ENCODE peak calls at places on chromosomes 4 and X, in seven cellular contexts. L is fibroblast of lung; K is GM20000; Z is Calu3; P is upper lobe of right lung; B is CD4-positive, alpha-beta T cell; C is astrocyte of the cerebellum. H is an unnamed sample.

GRCh38 chr4:109434007-109434792 is 585 bp downstream of the SEC24B start:
- DNase-seq in K (peak; percentile 20), C (no peak), B (peak; percentile 16), P (peak; percentile 78), L (peak; percentile 16), Z (no peak), H (peak; percentile 38)

GRCh38 chr4:26227827-26228226 is 93.0 kb upstream of the RBPJ start:
- DNase-seq in L (no peak), K (no peak), P (no peak), B (no peak), Z (no peak), C (no peak), H (no peak)

GRCh38 chr4:119536572-119537528 is 91.8 kb downstream of the PDE5A start:
- DNase-seq in Z (no peak), B (no peak), K (no peak), C (no peak), P (no peak), L (peak; percentile 84), H (no peak)

GRCh38 chr4:129111919-129112318 is 16.0 kb downstream of the C4orf33 start:
- DNase-seq in L (no peak), B (no peak), C (no peak), K (no peak), Z (no peak), P (no peak), H (no peak)

GRCh38 chr4:143084566-143084965 is 100.2 kb upstream of the USP38 start:
- DNase-seq in K (no peak), P (no peak), L (peak; percentile 6), Z (peak; percentile 34), B (no peak), C (no peak), H (no peak)

GRCh38 chr4:1237981-1238675 is 10.8 kb downstream of the CTBP1 start:
- DNase-seq in B (no peak), Z (no peak), C (no peak), K (no peak), P (peak; percentile 64), L (no peak), H (no peak)

GRCh38 chr4:110211007-110211769 is 12.8 kb upstream of the ELOVL6 start:
- DNase-seq in Z (no peak), C (peak; percentile 29), K (peak; percentile 55), L (peak; percentile 51), B (no peak), P (no peak), H (no peak)

GRCh38 chrX:40158036-40158706 is 60.4 kb upstream of the BCOR start:
- DNase-seq in L (no peak), C (no peak), B (no peak), Z (peak; percentile 53), P (peak; percentile 72), K (peak; percentile 84), H (no peak)

GRCh38 chr4:104967034-104967401 is 179.7 kb upstream of the TET2 start:
- DNase-seq in B (no peak), Z (peak; percentile 34), P (no peak), K (no peak), L (no peak), C (no peak), H (no peak)

GRCh38 chr4:22574880-22575279 is 59.0 kb upstream of the ADGRA3 start:
- DNase-seq in L (no peak), K (no peak), B (no peak), P (no peak), Z (no peak), C (no peak), H (no peak)

GRCh38 chrX:1686642-1687041 is 71.8 kb downstream of the ASMT start:
- DNase-seq in Z (no peak), L (peak; percentile 48), K (no peak), C (no peak), P (no peak), B (no peak), H (no peak)

GRCh38 chrX:2967998-2968909 is 38.1 kb upstream of the ARSH start:
- DNase-seq in K (no peak), C (peak; percentile 53), B (no peak), L (peak; percentile 80), P (no peak), Z (no peak), H (no peak)
- TF ChIP-seq CTCF in K (no peak), C (no peak), B (no peak), L (no peak), P (no peak), Z (no peak), H (no peak)

DNA sequence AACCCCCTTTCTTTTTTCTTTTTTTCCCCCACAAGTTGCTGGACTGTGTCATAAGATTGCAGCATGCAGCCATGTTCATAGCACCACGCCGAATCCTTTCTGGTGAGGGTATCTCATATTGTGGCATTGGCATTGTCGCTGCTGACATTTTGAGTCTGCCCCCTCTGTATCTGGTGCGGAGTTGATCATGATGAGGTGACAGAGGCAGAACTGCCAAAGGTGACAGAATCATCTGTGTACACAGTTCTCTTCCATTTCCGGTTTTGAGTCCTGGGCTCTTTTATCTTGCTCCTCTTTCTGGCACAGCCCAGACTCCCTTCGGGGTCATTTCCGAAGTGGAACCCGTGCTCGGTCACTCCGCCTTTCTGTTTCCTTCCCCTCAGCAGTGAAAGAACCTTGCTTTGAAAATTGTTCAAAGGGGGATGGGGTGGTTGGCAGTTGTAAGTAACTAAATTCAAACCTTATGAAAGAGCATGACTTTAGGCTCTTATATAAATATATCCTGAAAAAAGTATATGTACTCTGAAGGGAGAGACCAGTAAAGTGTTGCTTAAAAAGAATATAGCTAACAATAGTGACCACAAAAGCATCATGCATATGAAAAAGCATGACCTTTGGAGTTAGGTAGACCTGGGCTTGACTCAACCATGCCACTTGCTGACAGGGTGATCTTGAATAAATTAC is 55.0 kb upstream of the BMP2K start:
- DNase-seq in P (no peak), K (peak; percentile 23), Z (no peak), L (no peak), B (no peak), C (no peak), H (no peak)
- TF ChIP-seq CTCF in P (no peak), K (no peak), Z (no peak), L (no peak), B (no peak), C (no peak), H (no peak)

DNA sequence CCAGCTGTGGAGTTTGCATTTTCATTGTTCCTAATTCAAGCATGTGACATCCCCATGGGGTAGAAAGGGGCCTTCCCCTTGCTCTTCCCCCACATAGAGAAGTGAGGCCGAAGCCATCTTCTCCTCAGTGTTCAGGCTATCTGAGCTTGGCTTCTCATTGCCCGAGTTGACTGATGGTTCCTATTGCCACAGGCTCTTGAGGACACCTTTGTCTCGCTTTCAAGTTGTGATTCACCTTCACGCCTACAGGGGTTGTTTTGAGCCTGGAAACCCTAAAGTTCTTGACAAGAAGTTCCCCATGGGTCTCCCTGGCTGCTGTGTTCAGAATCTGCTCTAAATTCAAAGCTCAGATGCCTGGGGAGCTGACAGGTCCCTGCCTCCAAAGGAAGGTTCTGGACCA is 24.9 kb downstream of the CCNQ start:
- DNase-seq in C (no peak), P (no peak), B (no peak), L (no peak), K (peak; percentile 25), Z (no peak), H (no peak)
- TF ChIP-seq CTCF in C (no peak), P (no peak), B (no peak), L (no peak), K (no peak), Z (no peak), H (peak; percentile 15)

GRCh38 chr4:7151668-7152227 is 40.6 kb upstream of the SORCS2 start:
- DNase-seq in L (no peak), Z (no peak), C (no peak), P (no peak), B (no peak), K (no peak), H (no peak)
- TF ChIP-seq CTCF in L (no peak), Z (no peak), C (no peak), P (no peak), B (no peak), K (no peak), H (no peak)

DNA sequence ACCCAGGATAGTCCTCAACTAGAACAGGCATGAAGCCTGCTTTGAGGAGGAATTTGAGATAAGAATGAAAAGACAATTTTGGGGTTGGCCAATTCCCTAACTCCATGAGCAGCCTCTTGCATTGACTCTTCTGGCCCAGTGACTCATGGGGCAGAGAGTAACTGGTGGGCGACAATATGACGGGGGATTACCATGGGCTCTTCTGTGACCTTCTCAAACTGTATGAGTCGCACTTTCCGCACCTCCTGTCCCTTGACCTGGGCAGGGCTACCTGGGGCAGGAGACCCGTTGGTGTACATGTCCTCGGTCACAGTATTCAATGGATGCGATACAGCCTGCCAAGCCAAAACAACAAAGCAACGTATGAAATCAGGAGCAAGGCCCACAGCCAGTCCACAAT is 13.3 kb downstream of the MPP1 start:
- DNase-seq in B (no peak), Z (no peak), L (no peak), K (no peak), P (no peak), C (no peak), H (no peak)
- TF ChIP-seq CTCF in B (no peak), Z (no peak), L (no peak), K (no peak), P (no peak), C (no peak), H (no peak)

GRCh38 chr4:81919238-81919637 is 447.5 kb upstream of the RASGEF1B start:
- DNase-seq in C (no peak), K (no peak), P (no peak), Z (peak; percentile 22), B (no peak), L (no peak), H (no peak)
- TF ChIP-seq CTCF in C (peak; percentile 22), K (peak; percentile 15), P (peak; percentile 36), Z (peak; percentile 27), B (no peak), L (peak; percentile 26), H (peak; percentile 59)

DNA sequence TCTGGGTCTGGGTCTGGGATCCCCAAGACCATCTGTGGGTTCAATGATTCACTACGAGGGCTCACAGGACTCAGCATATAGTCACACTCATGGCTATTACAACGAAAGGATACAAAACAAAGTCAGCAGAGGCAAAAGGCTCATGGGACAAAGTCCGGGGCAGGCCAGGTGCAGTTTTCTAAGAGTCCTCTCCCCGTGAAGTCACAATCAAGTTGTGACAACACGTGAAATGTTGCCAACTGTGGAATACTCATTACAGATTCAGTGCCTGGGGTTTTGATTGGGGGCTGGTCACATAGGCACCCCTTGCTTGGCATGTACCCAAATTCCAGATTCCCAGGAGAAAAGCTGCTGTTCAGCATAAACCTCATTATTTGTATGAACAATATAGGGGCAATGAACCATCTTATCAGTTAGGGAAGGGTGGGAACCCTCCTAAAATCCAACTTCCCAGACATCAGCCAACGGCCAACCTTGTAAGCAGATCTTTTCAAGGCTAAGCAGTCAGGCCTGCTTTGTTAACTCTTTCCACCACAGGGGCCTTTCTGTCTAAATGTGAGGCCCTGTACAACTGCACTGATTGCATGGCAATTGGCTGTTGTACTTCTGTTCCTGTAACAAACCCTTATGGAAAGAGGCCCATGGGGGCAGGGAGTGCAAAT is 58.2 kb upstream of the DIPK2B start:
- DNase-seq in P (no peak), K (no peak), Z (no peak), B (no peak), L (no peak), C (no peak), H (no peak)
- TF ChIP-seq CTCF in P (no peak), K (no peak), Z (no peak), B (no peak), L (no peak), C (no peak), H (no peak)

DNA sequence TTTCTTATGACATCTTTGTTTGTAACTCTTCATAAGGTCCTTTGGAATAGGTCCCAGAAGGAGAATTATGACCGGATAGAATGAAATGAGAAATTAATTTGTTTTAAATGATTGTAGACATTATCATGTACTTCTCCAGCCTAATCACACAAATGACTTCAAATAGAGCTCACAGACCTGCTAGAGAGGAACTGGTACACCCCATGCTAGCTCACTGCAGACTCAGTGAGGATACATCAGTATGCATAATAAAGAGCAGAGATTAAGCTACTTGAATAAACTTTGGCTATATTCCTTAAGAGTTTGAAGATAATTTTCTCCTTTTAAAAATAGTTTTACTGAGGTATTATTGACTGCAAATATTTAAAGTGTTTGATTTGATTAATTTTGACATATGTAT is 5.6 kb downstream of the GK2 start:
- DNase-seq in K (no peak), B (no peak), Z (no peak), L (no peak), P (no peak), C (no peak), H (no peak)
- TF ChIP-seq CTCF in K (no peak), B (no peak), Z (no peak), L (no peak), P (no peak), C (no peak), H (no peak)

H was measured in progenitor cell of endocrine pancreas.